ENCODE peak calls at places on chromosomes 7 and 10, in five cellular contexts. P is GM12891, G is HepG2, K is GM12878, J is K562. L is an unnamed sample.

GRCh38 chr7:17506601-17507000 is 208.1 kb downstream of the AHR start:
- DNase-seq in K (no peak), P (no peak), J (no peak), G (no peak), L (no peak)

GRCh38 chr10:30784896-30785605 is 155.5 kb upstream of the LYZL2 start:
- DNase-seq in G (no peak), P (peak), K (no peak), J (no peak), L (no peak)

GRCh38 chr10:28652703-28653102 is 24.6 kb upstream of the BAMBI start:
- DNase-seq in P (no peak), J (no peak), K (no peak), G (no peak), L (no peak)

GRCh38 chr7:99365318-99366141 is 9.0 kb upstream of the ARPC1B start:
- DNase-seq in G (peak), J (peak), P (peak), K (no peak), L (peak)

GRCh38 chr7:85156661-85157213 is 30.1 kb downstream of the SEMA3D start:
- DNase-seq in P (no peak), J (no peak), G (no peak), K (no peak), L (no peak)

GRCh38 chr10:107059872-107060271 is 104.6 kb downstream of the SORCS1 start:
- DNase-seq in K (no peak), J (peak), G (no peak), P (no peak), L (no peak)

GRCh38 chr7:44615149-44615611 is 8.8 kb downstream of the OGDH start:
- DNase-seq in J (peak), G (peak), P (no peak), K (no peak), L (no peak)

GRCh38 chr7:45033261-45033930 is 33.4 kb downstream of the CCM2 start:
- DNase-seq in P (no peak), K (no peak), G (no peak), J (peak), L (no peak)

GRCh38 chr7:80779456-80779855 is 139.4 kb downstream of the SEMA3C start:
- DNase-seq in K (no peak), G (no peak), P (no peak), J (no peak), L (no peak)

GRCh38 chr7:4240813-4241612 is 441.1 kb upstream of the FOXK1 start:
- DNase-seq in P (no peak), J (no peak), G (no peak), K (no peak), L (no peak)

GRCh38 chr10:127227663-127228062 is 31.3 kb upstream of the INSYN2A start:
- DNase-seq in G (peak), J (no peak), K (no peak), P (no peak), L (no peak)

GRCh38 chr7:133081119-133081604 is 728 bp downstream of the CHCHD3 start:
- DNase-seq in J (peak), K (no peak), P (no peak), G (peak), L (no peak)

GRCh38 chr10:102613286-102613685 is 31.0 kb upstream of the TRIM8 start:
- DNase-seq in G (no peak), P (no peak), J (no peak), K (no peak), L (no peak)

GRCh38 chr7:45924283-45924682 is 3.2 kb upstream of the IGFBP3 start:
- DNase-seq in K (no peak), G (no peak), J (no peak), P (no peak), L (no peak)

GRCh38 chr7:44060091-44060947 is 5.0 kb downstream of the PGAM2 start:
- DNase-seq in P (no peak), K (no peak), G (no peak), J (no peak), L (no peak)

GRCh38 chr10:70135046-70135445 is 2.4 kb upstream of the AIFM2 start:
- DNase-seq in P (no peak), K (no peak), G (no peak), J (no peak), L (no peak)
- TF ChIP-seq TAF1 in P (no peak), K (no peak), G (no peak), J (no peak), L (no peak)

GRCh38 chr7:19392246-19392645 is 247.0 kb upstream of the FERD3L start:
- DNase-seq in G (no peak), J (no peak), P (no peak), K (no peak), L (no peak)

DNA sequence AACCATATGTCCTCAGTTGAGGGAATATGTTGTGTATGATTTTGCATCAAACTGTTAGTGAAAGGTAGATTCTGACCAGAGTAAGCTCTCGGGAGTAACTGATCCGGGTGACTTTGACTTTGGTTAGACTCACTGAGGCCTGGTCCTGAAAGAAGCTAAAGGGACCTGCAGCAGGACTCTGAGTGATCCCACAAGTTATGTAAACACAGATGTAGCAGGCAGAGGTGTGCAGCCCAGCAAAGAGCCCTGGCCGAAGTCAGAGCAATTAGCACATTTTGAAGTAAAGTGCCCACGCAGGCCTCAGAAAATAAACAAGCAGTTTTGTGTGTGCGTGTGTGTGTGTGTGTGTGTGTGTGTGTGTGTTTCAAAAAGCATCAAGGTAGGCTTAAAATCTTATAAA is 245.6 kb upstream of the FERD3L start:
- DNase-seq in J (no peak), P (no peak), K (no peak), G (no peak), L (no peak)
- TF ChIP-seq POLR2AphosphoS5 in J (no peak), P (no peak), K (no peak), G (no peak), L (no peak)

GRCh38 chr7:47685712-47686376 is 103.9 kb upstream of the TNS3 start:
- DNase-seq in K (no peak), P (no peak), G (no peak), J (peak), L (no peak)
- TF ChIP-seq POLR2A in K (no peak), P (no peak), G (no peak), J (no peak), L (no peak)

GRCh38 chr10:78524941-78525340 is 491.3 kb downstream of the RPS24 start:
- DNase-seq in G (no peak), P (no peak), K (no peak), J (no peak), L (no peak)
- TF ChIP-seq TAF1 in G (no peak), P (no peak), K (no peak), J (no peak), L (no peak)

DNA sequence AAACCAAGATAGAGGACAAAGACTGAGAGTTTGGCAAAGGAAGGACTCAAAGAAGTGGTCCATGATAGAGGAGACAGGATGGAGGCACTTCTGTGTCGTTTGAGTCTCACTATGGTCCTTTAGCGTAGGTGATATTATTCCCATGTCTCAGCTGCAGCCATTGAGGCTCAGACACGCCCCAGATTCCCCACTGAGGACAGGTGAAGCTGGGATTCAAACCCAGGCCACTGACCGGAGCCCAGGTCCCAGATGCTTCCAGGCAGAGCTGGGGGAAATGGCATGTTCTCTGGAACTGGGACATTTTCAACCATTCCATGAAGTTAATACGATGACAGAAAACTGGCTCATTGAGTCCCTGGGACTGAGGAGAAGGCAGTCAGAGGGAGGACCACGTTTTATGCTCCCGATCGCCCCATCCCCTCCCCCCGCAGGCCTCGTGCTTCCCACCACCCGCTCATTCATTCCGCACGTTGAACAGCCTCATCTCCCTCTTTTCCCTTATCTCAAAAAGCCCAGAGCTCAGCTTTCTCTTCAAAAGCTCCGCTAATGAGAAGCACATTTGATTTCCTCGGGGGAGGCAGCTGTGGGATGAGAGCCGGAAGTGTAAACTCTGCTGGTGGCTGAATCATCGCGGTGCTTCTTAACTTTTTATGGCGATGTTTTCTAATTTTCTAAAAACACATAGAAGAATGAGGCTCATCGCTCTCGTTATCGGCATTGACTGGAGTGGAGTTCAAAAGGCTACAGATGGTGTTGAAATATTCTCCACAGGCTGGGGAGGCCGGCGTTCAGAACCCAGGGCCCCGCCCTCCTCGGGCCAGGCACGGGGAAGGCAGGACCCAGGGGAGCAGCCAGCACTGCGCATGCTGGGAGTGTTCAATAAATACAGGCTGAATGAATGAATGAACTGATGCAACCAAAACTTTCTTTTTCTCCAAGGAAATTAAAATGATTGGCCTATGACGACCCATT is 64.0 kb downstream of the OAT start:
- DNase-seq in J (peak), K (no peak), G (peak), P (peak), L (no peak)
- TF ChIP-seq POLR2AphosphoS5 in J (no peak), K (no peak), G (no peak), P (no peak), L (no peak)